ENCODE peak calls at places on chromosomes 5 and 9, in nine cellular contexts. N, Q, A, L, W, P, V, U and Y are unnamed samples.
A peak's percentile ranks its signal among the peaks of the same experiment; 100 is the strongest.

GRCh38 chr5:123285122-123286011 is 137.8 kb downstream of the CEP120 start:
- DNase-seq in N (no peak), Q (no peak), A (no peak), L (no peak), W (no peak), P (no peak), V (peak; percentile 32), U (no peak), Y (peak; percentile 35)

GRCh38 chr9:105299190-105299854 is 54.9 kb downstream of the SLC44A1 start:
- DNase-seq in N (no peak), Q (no peak), A (peak; percentile 26), L (peak; percentile 95), W (no peak), P (no peak), V (peak; percentile 98), U (no peak), Y (no peak)

GRCh38 chr9:126222835-126223431 is 103.7 kb upstream of the MVB12B start:
- DNase-seq in N (no peak), Q (no peak), A (no peak), L (no peak), W (no peak), P (no peak), V (no peak), U (no peak), Y (peak; percentile 25)

GRCh38 chr9:110578575-110578895 is 1.0 kb downstream of the SVEP1 start:
- DNase-seq in N (no peak), Q (no peak), A (no peak), L (peak; percentile 31), W (no peak), P (no peak), V (no peak), U (no peak), Y (no peak)

GRCh38 chr9:2016411-2017208 is 1.5 kb downstream of the SMARCA2 start:
- DNase-seq in N (peak; percentile 87), Q (peak; percentile 94), A (peak; percentile 45), L (peak; percentile 80), W (peak; percentile 64), P (peak; percentile 82), V (peak; percentile 70), U (no peak), Y (peak; percentile 60)

GRCh38 chr9:96121162-96121561 is 180.8 kb downstream of the HSD17B3 start:
- DNase-seq in N (no peak), Q (no peak), A (no peak), L (no peak), W (no peak), P (no peak), V (peak; percentile 36), U (no peak), Y (no peak)

GRCh38 chr9:92001244-92001643 is 51.2 kb upstream of the ROR2 start:
- DNase-seq in N (no peak), Q (no peak), A (no peak), L (no peak), W (no peak), P (no peak), V (no peak), U (no peak), Y (no peak)

GRCh38 chr5:137708796-137709559 is 26.9 kb downstream of the KLHL3 start:
- DNase-seq in N (no peak), Q (no peak), A (no peak), L (no peak), W (no peak), P (peak; percentile 18), V (no peak), U (no peak), Y (no peak)

GRCh38 chr5:93598141-93598996 is 15.3 kb downstream of the NR2F1 start:
- DNase-seq in N (no peak), Q (no peak), A (no peak), L (no peak), W (no peak), P (no peak), V (no peak), U (no peak), Y (no peak)

GRCh38 chr5:22908129-22908528 is 55.0 kb upstream of the CDH12 start:
- DNase-seq in N (no peak), Q (no peak), A (no peak), L (peak; percentile 40), W (no peak), P (no peak), V (no peak), U (no peak), Y (no peak)

GRCh38 chr9:74755355-74755754 is 132.4 kb downstream of the TRPM6 start:
- DNase-seq in N (no peak), Q (no peak), A (no peak), L (no peak), W (no peak), P (no peak), V (no peak), U (no peak), Y (no peak)

GRCh38 chr5:761206-761771 is 23.2 kb downstream of the ZDHHC11B start:
- DNase-seq in N (no peak), Q (no peak), A (no peak), L (no peak), W (peak; percentile 12), P (no peak), V (no peak), U (no peak), Y (no peak)

GRCh38 chr5:153222956-153223355 is 267.5 kb upstream of the GRIA1 start:
- DNase-seq in N (no peak), Q (no peak), A (no peak), L (peak; percentile 23), W (no peak), P (no peak), V (peak; percentile 57), U (no peak), Y (no peak)

DNA sequence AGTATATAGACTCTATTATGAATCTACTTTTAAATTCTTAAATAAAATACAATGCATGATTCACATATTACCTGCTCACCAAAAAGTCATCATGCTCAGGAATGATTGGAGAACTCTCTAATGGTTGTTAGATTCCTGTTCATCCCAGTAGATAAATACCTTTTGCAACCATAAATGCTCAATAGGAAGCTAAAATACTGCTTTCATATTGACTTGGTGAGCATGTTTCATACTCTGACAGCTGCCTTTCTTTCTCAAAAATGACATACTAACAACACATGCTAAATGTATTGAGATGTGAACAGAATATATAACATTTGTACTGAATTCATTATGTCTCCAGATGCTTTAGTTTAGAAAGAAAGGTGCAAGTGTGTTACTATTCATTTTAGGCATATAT is 79.6 kb upstream of the SLCO6A1 start:
- DNase-seq in N (no peak), Q (no peak), A (no peak), L (no peak), W (no peak), P (no peak), V (no peak), U (no peak), Y (no peak)
- H3K4me1 ChIP-seq in N (no peaks in the 10 kb centered on the region), Q (no peaks in the 10 kb centered on the region), A (no peaks in the 10 kb centered on the region), L (no peaks in the 10 kb centered on the region), W (no peaks in the 10 kb centered on the region), P (no peaks in the 10 kb centered on the region), V (no peaks in the 10 kb centered on the region), U (no peaks in the 10 kb centered on the region), Y (no peaks in the 10 kb centered on the region)

GRCh38 chr5:135827965-135828792 is 6.3 kb upstream of the SLC25A48 start:
- DNase-seq in N (no peak), Q (no peak), A (no peak), L (no peak), W (no peak), P (no peak), V (no peak), U (no peak), Y (no peak)

GRCh38 chr5:135830384-135831275 is 3.8 kb upstream of the SLC25A48 start:
- DNase-seq in N (no peak), Q (no peak), A (no peak), L (no peak), W (no peak), P (no peak), V (no peak), U (no peak), Y (no peak)

GRCh38 chr5:135829179-135829578 is 5.3 kb upstream of the SLC25A48 start:
- DNase-seq in N (no peak), Q (no peak), A (no peak), L (no peak), W (no peak), P (no peak), V (no peak), U (no peak), Y (no peak)

GRCh38 chr5:135828793-135829150 is 5.7 kb upstream of the SLC25A48 start:
- DNase-seq in N (no peak), Q (no peak), A (no peak), L (no peak), W (no peak), P (no peak), V (no peak), U (no peak), Y (no peak)

DNA sequence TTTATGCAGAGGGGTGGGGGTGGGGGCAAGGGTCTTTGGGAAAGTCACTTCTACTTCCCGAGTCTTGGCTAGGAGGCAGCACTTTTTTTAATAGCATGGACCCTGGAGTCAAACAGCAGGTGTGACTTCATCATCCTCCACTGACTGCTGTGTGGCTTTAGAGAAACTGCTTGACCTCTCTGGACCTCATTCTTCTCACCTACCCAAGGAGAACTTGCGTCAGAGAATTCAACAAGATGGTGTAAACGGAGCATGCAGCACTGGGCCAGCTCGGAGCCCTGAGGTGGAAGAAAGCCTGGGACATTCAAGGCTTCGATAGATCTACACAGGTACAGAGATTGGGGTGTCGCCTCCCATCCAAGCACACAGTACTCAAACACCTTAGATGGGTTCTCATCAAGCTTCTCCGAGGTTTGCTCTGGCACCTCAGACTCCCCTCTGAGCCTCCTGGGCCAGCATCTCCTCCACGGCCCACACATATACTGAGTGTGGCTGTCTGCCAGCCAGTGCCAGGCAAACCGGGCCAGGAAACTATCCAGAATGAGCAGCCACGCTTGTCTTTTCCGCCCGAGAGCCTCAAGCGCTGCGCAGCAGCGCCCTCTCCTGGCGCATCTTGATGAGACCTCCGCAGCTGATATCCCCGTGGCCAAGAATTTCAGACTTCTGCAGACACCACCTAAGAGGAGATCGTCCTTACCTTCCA is 4.6 kb upstream of the SLC25A48 start:
- DNase-seq in N (peak; percentile 25), Q (no peak), A (peak; percentile 20), L (peak; percentile 35), W (no peak), P (peak; percentile 66), V (peak; percentile 8), U (no peak), Y (peak; percentile 71)
- TF ChIP-seq CTCF in N (peak; percentile 73), Q (peak; percentile 86), A (peak; percentile 78), L (peak; percentile 87), W (no peak), P (peak; percentile 58), V (peak; percentile 89), U (peak; percentile 90), Y (peak; percentile 92)

DNA sequence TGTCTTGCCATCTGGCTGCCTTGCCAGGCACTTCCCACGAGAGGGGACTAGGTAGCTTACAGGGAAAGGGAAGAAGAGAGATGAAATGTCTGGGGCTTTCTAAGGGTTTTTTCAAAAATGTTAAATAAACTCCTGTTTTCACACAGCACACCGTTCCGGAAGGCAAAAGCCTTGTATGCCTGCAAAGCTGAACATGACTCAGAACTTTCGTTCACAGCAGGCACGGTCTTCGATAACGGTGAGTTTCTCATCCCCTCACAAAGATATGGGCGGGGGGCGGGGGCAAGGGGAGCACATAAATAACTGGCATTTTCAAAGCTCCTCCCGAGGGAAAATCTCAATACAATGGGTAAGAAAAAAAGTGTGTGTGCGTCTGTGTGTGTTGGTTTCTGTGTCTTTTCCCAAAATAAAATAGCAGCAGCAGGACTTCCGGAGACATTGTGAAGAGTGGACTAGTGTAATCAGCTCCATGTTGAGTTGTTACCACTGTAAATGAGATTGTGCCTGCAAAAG is 189.6 kb downstream of the NR3C1 start:
- DNase-seq in N (no peak), Q (no peak), A (no peak), L (no peak), W (no peak), P (no peak), V (peak; percentile 46), U (no peak), Y (no peak)
- H3K27ac ChIP-seq in N (peak overlapping the region; percentile 51), Q (no peak overlapping the region), A (no peak overlapping the region), L (no peak overlapping the region), W (no peak overlapping the region), P (no peak overlapping the region), V (peak overlapping the region; percentile 64), U (peak overlapping the region; percentile 57), Y (no peak overlapping the region)

GRCh38 chr9:133575673-133576590 is 33.3 kb downstream of the FAM163B start:
- DNase-seq in N (no peak), Q (no peak), A (no peak), L (no peak), W (no peak), P (no peak), V (no peak), U (no peak), Y (no peak)
- H3K4me1 ChIP-seq in N (peaks cover 12% of the 10 kb centered on the region), Q (peaks cover 17% of the 10 kb centered on the region), A (peaks cover 21% of the 10 kb centered on the region), L (no peaks in the 10 kb centered on the region), W (no peaks in the 10 kb centered on the region), P (peaks cover 49% of the 10 kb centered on the region), V (no peaks in the 10 kb centered on the region), U (no peaks in the 10 kb centered on the region), Y (no peaks in the 10 kb centered on the region)